ENCODE peak calls at places on chromosomes 2 and 18, in eight cellular contexts. M is AML-193; U is HT-29; F is stimulated activated CD8-positive, alpha-beta memory T cell treated with anti-CD3 and anti-CD28 coated beads, Interleukin-4, amount 100 ng/mL, for 1 hour; J is activated CD4-positive, alpha-beta T cell treated with anti-CD3 and anti-CD28 coated beads for 36 hours; V is CD8-positive, alpha-beta memory T cell; S is NCI-H774; I is stimulated activated CD4-positive, alpha-beta T cell treated with anti-CD3 and anti-CD28 coated beads, Interleukin-4, amount 100 ng/mL, for 1 hour. X is an unnamed sample.

GRCh38 chr2:143219266-143219665 is 90.0 kb downstream of the ARHGAP15 start:
- DNase-seq in M (no peak), V (no peak), U (no peak), S (no peak), I (no peak), F (no peak), J (no peak), X (no peak)

GRCh38 chr2:132521321-132521720 is 104.7 kb downstream of the GPR39 start:
- DNase-seq in V (no peak), I (no peak), U (no peak), M (no peak), J (no peak), S (no peak), F (no peak), X (no peak)

GRCh38 chr2:58918138-58918537 is 677.0 kb upstream of the FANCL start:
- DNase-seq in F (no peak), V (no peak), J (no peak), M (no peak), I (no peak), S (no peak), U (no peak), X (no peak)

GRCh38 chr2:5685225-5685624 is 7.0 kb upstream of the SOX11 start:
- DNase-seq in I (no peak), V (no peak), S (no peak), M (no peak), U (no peak), J (no peak), F (no peak), X (no peak)

GRCh38 chr18:55275042-55275897 is 312.7 kb downstream of the TCF4 start:
- DNase-seq in M (peak; percentile 1), I (no peak), U (peak; percentile 17), J (no peak), S (no peak), F (no peak), V (no peak), X (no peak)

GRCh38 chr18:44819944-44820510 is 139.3 kb downstream of the SETBP1 start:
- DNase-seq in I (no peak), M (no peak), V (no peak), S (no peak), J (no peak), F (no peak), U (no peak), X (no peak)

GRCh38 chr2:43278683-43279220 is 52.3 kb upstream of the ZFP36L2 start:
- DNase-seq in S (no peak), U (no peak), F (no peak), M (no peak), V (no peak), I (no peak), J (no peak), X (no peak)

GRCh38 chr18:66457245-66457644 is 146.6 kb downstream of the CDH19 start:
- DNase-seq in M (no peak), I (no peak), V (no peak), J (no peak), U (no peak), F (no peak), S (no peak), X (no peak)

GRCh38 chr2:46923011-46923669 is 7.5 kb upstream of the MCFD2 start:
- DNase-seq in I (no peak), U (no peak), V (no peak), F (no peak), M (no peak), S (no peak), J (no peak), X (no peak)

GRCh38 chr2:164910091-164910899 is 45.0 kb downstream of the SLC38A11 start:
- DNase-seq in J (peak; percentile 56), M (peak; percentile 18), V (no peak), I (no peak), F (no peak), S (peak; percentile 65), U (peak; percentile 69), X (no peak)

GRCh38 chr18:48535956-48536355 is 2.9 kb upstream of the CTIF start:
- DNase-seq in I (no peak), M (no peak), S (no peak), F (no peak), U (no peak), V (no peak), J (no peak), X (no peak)

GRCh38 chr2:191301971-191302370 is 56.8 kb downstream of the MYO1B start:
- DNase-seq in V (no peak), U (no peak), S (no peak), I (no peak), F (no peak), J (no peak), M (no peak), X (no peak)

GRCh38 chr2:146489386-146489785 is 1355.4 kb upstream of the ACVR2A start:
- DNase-seq in I (no peak), S (no peak), F (no peak), U (no peak), V (no peak), J (no peak), M (no peak), X (no peak)

GRCh38 chr18:41940506-41941215 is 14.4 kb upstream of the PIK3C3 start:
- DNase-seq in M (no peak), S (no peak), F (no peak), V (no peak), J (no peak), I (no peak), U (no peak), X (no peak)

GRCh38 chr2:96148410-96149217 is 3.4 kb upstream of the DUSP2 start:
- DNase-seq in U (peak; percentile 72), M (no peak), J (peak; percentile 99), S (peak; percentile 41), V (peak; percentile 98), F (peak; percentile 91), I (peak; percentile 97), X (no peak)

GRCh38 chr2:7037340-7038333 is 120.4 kb downstream of the RNF144A start:
- DNase-seq in V (peak; percentile 34), I (peak; percentile 61), U (peak; percentile 68), F (peak; percentile 17), M (peak; percentile 34), J (peak; percentile 74), S (peak; percentile 67), X (no peak)

GRCh38 chr2:48693066-48693465 is 62.5 kb downstream of the LHCGR start:
- DNase-seq in V (no peak), J (no peak), I (no peak), F (no peak), S (no peak), M (no peak), U (no peak), X (no peak)

GRCh38 chr2:14427982-14428567 is 204.4 kb upstream of the LRATD1 start:
- DNase-seq in J (no peak), I (no peak), F (no peak), V (no peak), M (no peak), S (no peak), U (no peak), X (no peak)

GRCh38 chr18:52288403-52289004 is 51.5 kb upstream of the DCC start:
- DNase-seq in S (peak; percentile 10), U (peak; percentile 42), I (no peak), M (peak; percentile 0), J (peak; percentile 58), F (no peak), V (no peak), X (no peak)